ENCODE peak calls at places on chromosome 10, in eight cellular contexts. M is colonic mucosa; S is CD4-positive, CD25-positive, alpha-beta regulatory T cell; A is endothelial cell of umbilical vein; J is esophagus muscularis mucosa; P is ovary; Q is Karpas-422; V is SJSA1. C is an unnamed sample. For H3K4me1 and H3K27me3, the result is how much of the 10 kb centered on the place peaks cover.

GRCh38 chr10:131187274-131187673 is 124.2 kb downstream of the TCERG1L start:
- DNase-seq in A (no peak), J (no peak), M (no peak), S (no peak), Q (no peak), P (no peak), V (no peak), C (no peak)

GRCh38 chr10:92574545-92575377 is 868 bp upstream of the IDE start:
- DNase-seq in S (no peak), Q (no peak), J (no peak), V (no peak), P (no peak), M (no peak), A (no peak), C (no peak)

GRCh38 chr10:119431034-119431767 is 111.3 kb downstream of the RGS10 start:
- DNase-seq in Q (no peak), A (no peak), V (no peak), P (peak), J (no peak), S (no peak), M (no peak), C (no peak)

GRCh38 chr10:8130973-8131911 is 76.8 kb downstream of the GATA3 start:
- DNase-seq in A (peak), S (no peak), V (no peak), P (no peak), J (no peak), Q (no peak), M (no peak), C (no peak)

GRCh38 chr10:19874791-19875190 is 58.6 kb downstream of the PLXDC2 start:
- DNase-seq in A (no peak), Q (no peak), J (no peak), S (no peak), M (no peak), V (no peak), P (no peak), C (no peak)

GRCh38 chr10:36344240-36344639 is 702.1 kb upstream of the FZD8 start:
- DNase-seq in J (no peak), M (no peak), S (no peak), A (no peak), V (peak), Q (no peak), P (no peak), C (no peak)

GRCh38 chr10:132722980-132723970 is 62.7 kb downstream of the NKX6-2 start:
- DNase-seq in A (no peak), V (no peak), S (no peak), P (no peak), M (no peak), J (no peak), Q (no peak), C (no peak)

GRCh38 chr10:4780782-4781181 is 45.2 kb upstream of the AKR1E2 start:
- DNase-seq in A (peak), J (no peak), Q (no peak), M (no peak), V (peak), P (no peak), S (no peak), C (no peak)

GRCh38 chr10:102240467-102241036 is 760 bp downstream of the PITX3 start:
- DNase-seq in Q (no peak), S (no peak), P (no peak), A (no peak), V (no peak), M (no peak), J (no peak), C (no peak)

GRCh38 chr10:7551289-7551688 is 115.5 kb downstream of the ITIH5 start:
- DNase-seq in S (no peak), V (no peak), Q (no peak), A (no peak), J (no peak), P (no peak), M (no peak), C (no peak)

GRCh38 chr10:70190581-70190980 is 20.3 kb upstream of the SAR1A start:
- DNase-seq in S (no peak), V (no peak), J (no peak), Q (no peak), P (no peak), M (no peak), A (no peak), C (no peak)

GRCh38 chr10:70193391-70193844 is 23.1 kb upstream of the SAR1A start:
- DNase-seq in P (no peak), J (no peak), S (no peak), A (no peak), Q (peak), V (no peak), M (no peak), C (no peak)

GRCh38 chr10:70191161-70191770 is 21.0 kb upstream of the SAR1A start:
- DNase-seq in Q (no peak), M (no peak), P (no peak), V (peak), S (no peak), J (no peak), A (no peak), C (no peak)

GRCh38 chr10:70192325-70192966 is 22.1 kb upstream of the SAR1A start:
- DNase-seq in J (no peak), M (no peak), V (no peak), A (no peak), S (no peak), Q (no peak), P (no peak), C (peak)

GRCh38 chr10:70191906-70192305 is 21.6 kb upstream of the SAR1A start:
- DNase-seq in V (peak), M (no peak), Q (no peak), A (no peak), S (no peak), P (no peak), J (no peak), C (no peak)
- H3K4me1 ChIP-seq in V (under half), M (under half), Q (under half), A (under half), S (under half), P (under half), J (under half), C (under half)

GRCh38 chr10:43024942-43025700 is 51.7 kb upstream of the RET start:
- DNase-seq in V (no peak), J (peak), P (no peak), A (no peak), M (no peak), Q (no peak), S (no peak), C (no peak)
- H3K27me3 ChIP-seq in V (under half), J (under half), P (under half), A (under half), M (under half), Q (under half), S (under half), C (under half)

GRCh38 chr10:50605280-50606270 is 18.2 kb downstream of the SGMS1 start:
- DNase-seq in A (peak), J (no peak), S (no peak), V (peak), Q (no peak), M (peak), P (peak), C (peak)
- H3K4me1 ChIP-seq in A (under half), J (half or more), S (under half), V (under half), Q (under half), M (under half), P (under half), C (half or more)

GRCh38 chr10:91127341-91128082 is 93.0 kb upstream of the PCGF5 start:
- DNase-seq in Q (no peak), P (no peak), S (no peak), M (no peak), A (no peak), J (no peak), V (no peak), C (no peak)
- H3K27me3 ChIP-seq in Q (under half), P (under half), S (under half), M (under half), A (under half), J (under half), V (under half), C (under half)

DNA sequence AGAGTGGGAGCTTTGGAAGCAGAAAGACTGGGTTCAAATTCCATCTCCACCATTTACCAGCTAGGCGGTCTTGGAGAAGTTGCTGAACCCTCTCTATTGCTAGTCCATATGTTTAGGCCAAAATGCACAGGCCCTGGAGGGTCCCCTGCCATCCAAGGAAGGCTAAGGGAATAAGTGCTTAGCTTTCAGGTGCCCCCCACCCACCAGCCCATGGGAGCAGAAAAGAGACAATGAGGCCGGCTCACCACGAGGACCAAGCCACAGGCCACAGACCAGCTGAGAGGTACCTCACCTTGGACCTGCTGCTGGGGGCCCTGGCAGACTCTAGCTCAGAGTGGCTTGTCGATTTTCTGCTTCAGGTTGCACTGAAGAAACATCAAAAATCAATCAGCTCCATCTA is 65.7 kb downstream of the GRID1 start:
- DNase-seq in P (no peak), J (no peak), A (no peak), M (no peak), V (no peak), S (no peak), Q (no peak), C (peak)
- H3K4me1 ChIP-seq in P (under half), J (under half), A (under half), M (under half), V (under half), S (under half), Q (under half), C (under half)

GRCh38 chr10:123134058-123134914 is 1.5 kb upstream of the HMX3 start:
- DNase-seq in P (no peak), S (no peak), J (no peak), M (no peak), V (no peak), Q (no peak), A (no peak), C (no peak)

GRCh38 chr10:123133511-123133910 is 2.3 kb upstream of the HMX3 start:
- DNase-seq in A (no peak), V (no peak), Q (no peak), M (no peak), J (no peak), S (no peak), P (no peak), C (no peak)

GRCh38 chr10:123135415-123136141 is at the start of gene HMX3:
- DNase-seq in J (no peak), A (no peak), M (no peak), P (no peak), V (peak), S (no peak), Q (no peak), C (no peak)

GRCh38 chr10:123134915-123135414 is 805 bp upstream of the HMX3 start:
- DNase-seq in P (no peak), S (no peak), M (no peak), Q (no peak), A (no peak), J (no peak), V (no peak), C (no peak)

DNA sequence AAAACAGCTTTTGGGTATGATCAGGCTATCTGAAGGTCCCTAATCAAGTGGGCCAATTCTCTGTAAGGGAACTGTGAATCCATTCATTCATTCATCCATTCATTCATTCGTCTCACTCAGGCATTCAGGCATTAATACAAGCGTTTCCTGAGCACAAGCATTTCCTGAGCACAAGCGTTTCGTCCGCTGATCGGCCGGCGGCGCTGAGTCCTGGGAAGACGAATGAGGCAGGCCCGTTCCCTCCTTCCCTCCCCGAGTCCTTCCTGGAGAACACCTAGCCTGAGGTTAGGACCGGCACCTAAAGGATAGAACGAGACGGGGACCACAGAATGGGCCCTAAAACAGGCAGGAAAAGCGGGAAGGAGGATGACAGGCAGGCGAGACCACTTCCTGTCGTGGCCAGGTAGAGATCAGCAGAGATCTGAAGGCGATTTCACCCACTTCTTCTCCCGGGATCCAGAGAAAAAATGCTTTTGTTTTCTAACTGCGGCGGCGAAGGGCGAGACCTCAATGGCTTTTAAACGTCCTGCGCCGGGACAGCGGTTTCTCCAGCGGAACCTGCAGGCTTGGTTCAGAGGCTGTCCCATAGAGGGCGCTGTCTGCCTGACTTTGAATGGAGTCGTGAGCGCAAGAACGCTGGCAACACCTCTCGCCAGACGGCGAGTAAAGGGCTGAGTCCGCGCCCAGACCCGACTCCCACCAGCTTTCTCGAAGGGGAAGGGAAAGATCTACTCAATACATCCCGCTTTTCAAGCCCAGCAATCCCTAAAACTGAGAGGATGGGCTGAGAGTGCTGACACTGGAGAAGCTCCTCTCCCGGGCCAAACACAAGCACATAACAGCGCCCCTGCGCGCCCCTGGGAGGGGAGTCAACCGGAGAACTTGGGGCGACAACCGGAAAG is 2.9 kb upstream of the HMX3 start:
- DNase-seq in Q (peak), S (peak), A (peak), J (peak), V (peak), P (peak), M (peak), C (peak)
- H3K27me3 ChIP-seq in Q (under half), S (half or more), A (half or more), J (under half), V (under half), P (under half), M (half or more), C (half or more)

GRCh38 chr10:123013456-123014419 is 4.9 kb downstream of the ACADSB start:
- DNase-seq in J (no peak), Q (no peak), A (no peak), V (no peak), S (no peak), M (no peak), P (no peak), C (no peak)

GRCh38 chr10:123018531-123018930 is 9.7 kb downstream of the ACADSB start:
- DNase-seq in J (no peak), Q (no peak), A (no peak), S (no peak), P (no peak), M (no peak), V (no peak), C (no peak)

GRCh38 chr10:123014772-123015171 is 6.0 kb downstream of the ACADSB start:
- DNase-seq in A (no peak), Q (no peak), J (no peak), V (no peak), P (no peak), S (no peak), M (no peak), C (no peak)

GRCh38 chr10:123017421-123018165 is 8.8 kb downstream of the ACADSB start:
- DNase-seq in P (no peak), Q (no peak), V (no peak), J (no peak), M (no peak), A (no peak), S (no peak), C (peak)

DNA sequence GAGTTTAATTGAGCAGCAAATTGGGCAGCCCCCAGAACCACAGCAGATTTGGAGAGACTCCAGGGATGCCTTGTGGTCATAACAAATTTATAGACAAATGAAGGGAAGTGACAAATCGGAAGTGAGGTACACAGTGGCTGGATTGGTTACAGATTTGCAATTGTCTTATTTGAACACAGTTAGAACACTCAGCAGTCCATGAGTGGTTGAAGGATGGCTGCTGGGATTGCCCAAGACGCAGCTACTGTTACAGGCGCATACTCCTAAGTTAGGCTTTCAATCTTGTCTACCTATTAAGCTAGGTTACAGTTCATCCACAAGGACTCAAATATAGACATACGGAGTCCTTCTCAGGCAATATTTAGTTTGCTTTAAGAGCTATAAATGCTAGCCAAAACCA is 7.4 kb downstream of the ACADSB start:
- DNase-seq in A (no peak), J (no peak), V (no peak), Q (no peak), P (no peak), S (no peak), M (no peak), C (no peak)
- H3K4me1 ChIP-seq in A (under half), J (under half), V (under half), Q (under half), P (under half), S (under half), M (under half), C (under half)

GRCh38 chr10:55943403-55943802 is 417.7 kb downstream of the ZWINT start:
- DNase-seq in Q (no peak), J (no peak), A (no peak), P (no peak), V (no peak), M (no peak), S (no peak), C (no peak)
- H3K27me3 ChIP-seq in Q (under half), J (under half), A (under half), P (under half), V (under half), M (under half), S (under half), C (under half)

C was measured in stomach.